ENCODE peak calls at places on chromosomes 3 and 15, in six cellular contexts. J, Y, W, M, S and C are unnamed samples.

GRCh38 chr15:26736502-26737248 is 36.2 kb downstream of the GABRB3 start:
- DNase-seq in J (no peak), Y (no peak), W (no peak), M (no peak), S (no peak), C (peak)

GRCh38 chr3:13229291-13229949 is 156.2 kb upstream of the IQSEC1 start:
- DNase-seq in J (no peak), Y (no peak), W (no peak), M (peak), S (no peak), C (peak)

GRCh38 chr3:127751163-127751621 is 71.1 kb downstream of the MGLL start:
- DNase-seq in J (no peak), Y (no peak), W (no peak), M (no peak), S (no peak), C (no peak)

GRCh38 chr3:29577250-29577649 is 296.4 kb downstream of the RBMS3 start:
- DNase-seq in J (no peak), Y (no peak), W (no peak), M (no peak), S (no peak), C (no peak)

GRCh38 chr3:43773273-43774104 is 82.8 kb downstream of the ABHD5 start:
- DNase-seq in J (no peak), Y (peak), W (no peak), M (no peak), S (no peak), C (peak)

GRCh38 chr3:186931487-186932280 is 1.4 kb downstream of the ST6GAL1 start:
- DNase-seq in J (no peak), Y (peak), W (no peak), M (no peak), S (peak), C (peak)

GRCh38 chr15:52803543-52804306 is 13.6 kb upstream of the ONECUT1 start:
- DNase-seq in J (no peak), Y (peak), W (no peak), M (no peak), S (no peak), C (peak)

GRCh38 chr15:64430000-64430735 is 30.2 kb upstream of the ZNF609 start:
- DNase-seq in J (peak), Y (peak), W (no peak), M (peak), S (peak), C (peak)

GRCh38 chr3:36483709-36484108 is 103.4 kb downstream of the STAC start:
- DNase-seq in J (no peak), Y (no peak), W (no peak), M (no peak), S (no peak), C (no peak)

GRCh38 chr3:157533298-157533870 is 30.2 kb upstream of the VEPH1 start:
- DNase-seq in J (no peak), Y (no peak), W (no peak), M (no peak), S (no peak), C (no peak)

GRCh38 chr3:102525624-102526023 is 90.8 kb downstream of the ZPLD1 start:
- DNase-seq in J (no peak), Y (no peak), W (no peak), M (no peak), S (no peak), C (no peak)

GRCh38 chr3:9957214-9957613 is 5.0 kb upstream of the PRRT3 start:
- DNase-seq in J (no peak), Y (no peak), W (no peak), M (no peak), S (no peak), C (peak)

GRCh38 chr15:25905140-25905539 is 42.0 kb upstream of the ATP10A start:
- DNase-seq in J (no peak), Y (no peak), W (no peak), M (no peak), S (no peak), C (no peak)

GRCh38 chr3:135531996-135532395 is 433.5 kb upstream of the PPP2R3A start:
- DNase-seq in J (no peak), Y (peak), W (no peak), M (no peak), S (no peak), C (no peak)

GRCh38 chr3:115488410-115488809 is 134.9 kb upstream of the GAP43 start:
- DNase-seq in J (no peak), Y (no peak), W (no peak), M (no peak), S (no peak), C (no peak)

GRCh38 chr3:126261037-126261436 is 80.7 kb upstream of the ALDH1L1 start:
- DNase-seq in J (peak), Y (peak), W (peak), M (no peak), S (no peak), C (peak)

GRCh38 chr15:35738370-35738769 is 192.4 kb upstream of the DPH6 start:
- DNase-seq in J (no peak), Y (no peak), W (no peak), M (no peak), S (no peak), C (peak)

GRCh38 chr3:140898340-140899180 is 43.1 kb upstream of the SLC25A36 start:
- DNase-seq in J (no peak), Y (peak), W (no peak), M (peak), S (no peak), C (peak)

GRCh38 chr15:65249641-65250040 is 37.0 kb downstream of the PARP16 start:
- DNase-seq in J (no peak), Y (no peak), W (no peak), M (peak), S (no peak), C (no peak)

GRCh38 chr15:51966192-51966591 is 5.4 kb downstream of the LEO1 start:
- DNase-seq in J (no peak), Y (no peak), W (no peak), M (no peak), S (no peak), C (no peak)

GRCh38 chr3:130825762-130826297 is 68.1 kb upstream of the ATP2C1 start:
- DNase-seq in J (no peak), Y (no peak), W (no peak), M (no peak), S (no peak), C (no peak)

GRCh38 chr15:44296625-44297524 is 8.4 kb downstream of the GOLM2 start:
- DNase-seq in J (no peak), Y (peak), W (no peak), M (no peak), S (no peak), C (peak)
- H3K4me3 ChIP-seq in J (no peak), Y (no peak), W (no peak), M (no peak), S (no peak), C (no peak)

GRCh38 chr3:189914799-189915198 is 205.9 kb downstream of the P3H2 start:
- DNase-seq in J (no peak), Y (no peak), W (no peak), M (no peak), S (no peak), C (no peak)
- H3K4me3 ChIP-seq in J (no peak), Y (no peak), W (no peak), M (no peak), S (no peak), C (no peak)

GRCh38 chr3:6860911-6861330 is at the start of gene GRM7:
- DNase-seq in J (no peak), Y (peak), W (no peak), M (no peak), S (no peak), C (no peak)

GRCh38 chr3:6861331-6861988 is 545 bp downstream of the GRM7 start:
- DNase-seq in J (no peak), Y (no peak), W (no peak), M (no peak), S (no peak), C (no peak)

GRCh38 chr3:6862880-6863195 is 1.9 kb downstream of the GRM7 start:
- DNase-seq in J (no peak), Y (no peak), W (no peak), M (no peak), S (no peak), C (no peak)

GRCh38 chr3:6860149-6860548 is 766 bp upstream of the GRM7 start:
- DNase-seq in J (no peak), Y (no peak), W (no peak), M (no peak), S (no peak), C (no peak)

DNA sequence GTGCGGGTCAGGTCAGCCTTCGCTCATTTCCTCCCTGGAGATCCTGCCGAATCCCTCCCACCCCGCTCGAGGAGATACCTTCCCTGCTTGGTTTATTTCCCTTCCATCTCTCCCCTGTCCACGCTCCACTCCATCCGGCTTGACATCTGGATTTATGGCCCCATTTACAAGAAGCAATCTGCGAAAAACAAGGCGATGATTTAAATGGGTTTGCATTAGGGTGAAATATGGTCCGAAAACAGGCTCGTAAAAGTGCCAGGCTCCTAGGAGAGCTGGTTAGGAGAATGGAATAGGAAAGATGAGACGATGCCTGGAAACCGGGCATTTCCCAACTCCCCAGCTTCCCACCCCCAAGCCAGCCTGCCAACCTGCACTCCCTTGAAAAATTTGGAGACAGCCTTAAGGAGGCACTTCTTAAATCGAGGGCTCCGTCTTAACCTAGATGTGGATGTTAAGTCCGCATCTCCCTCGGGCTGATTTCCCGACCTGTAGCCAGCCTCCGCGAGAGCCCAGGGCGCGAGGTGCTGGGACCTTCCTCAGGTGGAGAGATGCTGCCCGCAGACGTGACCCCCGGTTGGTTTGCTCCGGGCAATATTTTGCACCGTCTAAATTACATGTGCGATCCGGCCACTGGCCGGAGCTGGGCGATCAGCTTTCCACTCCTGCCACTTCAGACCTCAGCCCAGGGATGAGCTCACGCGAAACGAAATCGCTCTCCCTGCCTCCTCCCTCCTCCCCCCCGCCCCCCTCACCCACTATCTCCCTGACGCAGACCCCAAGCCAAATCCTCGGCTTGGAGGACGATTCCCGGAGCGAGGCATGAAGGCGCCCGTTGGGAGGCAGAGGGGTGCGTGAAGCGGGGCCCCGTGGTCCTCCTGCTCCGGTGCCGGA is 1.3 kb downstream of the GRM7 start:
- DNase-seq in J (no peak), Y (no peak), W (no peak), M (no peak), S (no peak), C (no peak)
- H3K4me3 ChIP-seq in J (peak), Y (no peak), W (peak), M (no peak), S (no peak), C (no peak)

GRCh38 chr3:183975981-183976662 is 41.6 kb downstream of the ABCC5 start:
- DNase-seq in J (no peak), Y (no peak), W (no peak), M (no peak), S (no peak), C (peak)
- H3K4me3 ChIP-seq in J (no peak), Y (no peak), W (no peak), M (no peak), S (no peak), C (no peak)

DNA sequence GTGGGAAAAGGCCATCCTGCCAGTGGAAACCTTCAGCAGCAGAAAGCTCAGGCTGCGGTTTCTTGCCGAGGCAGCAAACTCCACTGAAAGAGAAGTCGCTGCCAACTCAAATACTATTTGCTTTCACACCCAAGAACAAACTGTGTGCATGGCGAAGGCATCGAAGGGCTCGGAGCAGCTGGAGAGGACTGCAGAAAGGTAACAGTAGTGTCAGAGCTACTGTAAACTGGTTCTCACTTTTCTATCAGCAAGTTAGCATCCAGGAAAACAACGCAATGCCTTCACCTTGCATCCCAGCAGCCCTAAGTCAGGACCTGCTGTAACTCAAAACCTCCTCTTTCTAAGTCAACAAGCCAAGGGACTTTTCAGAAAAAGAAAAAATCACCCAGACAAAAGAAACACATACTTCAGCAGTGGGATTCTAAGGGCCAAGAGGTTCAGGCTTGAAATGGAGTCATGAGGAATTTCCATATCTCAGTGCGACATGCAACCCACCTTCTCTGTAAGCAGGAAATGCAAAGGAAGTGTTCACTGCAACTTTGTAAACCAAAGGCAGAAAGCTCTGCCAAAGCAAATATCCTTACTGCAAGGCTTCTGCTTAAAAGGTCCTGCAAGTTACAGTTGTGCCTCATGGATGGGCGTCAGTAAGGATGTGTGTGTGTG is 193.5 kb downstream of the FOXP1 start:
- DNase-seq in J (peak), Y (peak), W (no peak), M (no peak), S (peak), C (peak)
- H3K4me3 ChIP-seq in J (no peak), Y (no peak), W (peak), M (no peak), S (peak), C (no peak)

GRCh38 chr15:58737298-58737697 is 12.2 kb downstream of the ADAM10 start:
- DNase-seq in J (no peak), Y (no peak), W (no peak), M (no peak), S (no peak), C (no peak)

GRCh38 chr15:58736244-58736643 is 13.3 kb downstream of the ADAM10 start:
- DNase-seq in J (no peak), Y (no peak), W (no peak), M (no peak), S (no peak), C (no peak)

GRCh38 chr15:58734859-58735258 is 14.6 kb downstream of the ADAM10 start:
- DNase-seq in J (no peak), Y (no peak), W (no peak), M (no peak), S (no peak), C (no peak)

GRCh38 chr15:58741032-58741431 is 8.5 kb downstream of the ADAM10 start:
- DNase-seq in J (no peak), Y (no peak), W (no peak), M (no peak), S (no peak), C (no peak)

GRCh38 chr15:58738051-58738707 is 11.3 kb downstream of the ADAM10 start:
- DNase-seq in J (no peak), Y (no peak), W (no peak), M (no peak), S (no peak), C (no peak)
- H3K4me3 ChIP-seq in J (no peak), Y (no peak), W (no peak), M (no peak), S (no peak), C (no peak)

GRCh38 chr3:194680888-194681615 is 4.6 kb upstream of the FAM43A start:
- DNase-seq in J (no peak), Y (no peak), W (no peak), M (no peak), S (no peak), C (no peak)

GRCh38 chr3:194682189-194682588 is 3.5 kb upstream of the FAM43A start:
- DNase-seq in J (no peak), Y (no peak), W (no peak), M (no peak), S (no peak), C (no peak)

GRCh38 chr3:194683431-194683830 is 2.3 kb upstream of the FAM43A start:
- DNase-seq in J (no peak), Y (no peak), W (no peak), M (no peak), S (no peak), C (no peak)

GRCh38 chr3:194685050-194685722 is 497 bp upstream of the FAM43A start:
- DNase-seq in J (no peak), Y (no peak), W (no peak), M (no peak), S (no peak), C (no peak)

GRCh38 chr3:194682651-194683310 is 2.9 kb upstream of the FAM43A start:
- DNase-seq in J (peak), Y (peak), W (peak), M (no peak), S (peak), C (peak)
- H3K4me3 ChIP-seq in J (no peak), Y (no peak), W (no peak), M (no peak), S (no peak), C (no peak)

DNA sequence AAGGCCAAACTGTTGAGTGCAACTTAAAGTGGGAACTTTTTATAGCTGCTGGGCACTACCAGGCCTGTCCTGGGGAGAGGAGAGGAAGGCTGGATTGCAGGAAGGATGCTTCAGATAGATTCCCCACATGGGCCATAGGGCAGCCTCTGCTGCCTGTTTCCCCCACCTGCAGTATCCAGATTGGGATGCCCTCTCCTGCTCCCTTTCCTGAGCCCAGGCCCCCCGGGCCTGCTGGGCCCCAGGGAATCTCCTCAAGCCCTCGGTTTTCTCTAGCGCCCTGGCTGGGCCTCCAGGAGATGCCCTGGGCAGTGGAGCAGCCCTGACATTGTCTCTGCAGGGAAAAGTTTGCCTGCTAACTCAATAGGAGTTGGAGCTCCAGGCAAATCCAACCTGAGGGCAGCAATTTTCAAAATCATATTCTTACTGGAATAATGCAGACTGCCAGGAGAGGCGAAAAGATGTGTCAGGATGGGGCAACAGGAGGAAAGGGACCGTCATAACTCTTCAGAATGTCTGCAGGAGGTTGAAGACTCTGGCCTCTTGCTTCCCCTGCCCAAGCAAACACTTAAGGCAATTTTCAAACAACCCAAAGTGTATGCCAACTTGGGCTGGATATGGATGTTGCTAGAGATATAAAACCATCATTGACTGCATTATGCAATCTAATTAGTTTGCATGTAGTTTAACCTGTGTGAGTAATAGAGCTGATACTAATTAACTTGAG is 4.4 kb downstream of the NR2F2 start:
- DNase-seq in J (no peak), Y (no peak), W (no peak), M (no peak), S (no peak), C (peak)
- H3K4me3 ChIP-seq in J (peak), Y (peak), W (peak), M (no peak), S (no peak), C (no peak)